ENCODE peak calls at places on chromosome 12, in four cellular contexts. One of them, this sample, is unnamed.

GRCh38 chr12:113241191-113242017 is 20.1 kb downstream of the TPCN1 start:
- DNase-seq in IMR-90: peak; percentile 96
- DNase-seq in fibroblast of lung: peak; percentile 95
- DNase-seq in adrenal gland: peak; percentile 38
- DNase-seq in this sample: peak; percentile 62

GRCh38 chr12:100461330-100461973 is 12.2 kb upstream of the NR1H4 start:
- DNase-seq in IMR-90: no peak
- DNase-seq in fibroblast of lung: no peak
- DNase-seq in adrenal gland: no peak
- DNase-seq in this sample: no peak

GRCh38 chr12:5096241-5096880 is 52.7 kb downstream of the KCNA5 start:
- DNase-seq in IMR-90: peak; percentile 92
- DNase-seq in fibroblast of lung: peak; percentile 81
- DNase-seq in adrenal gland: no peak
- DNase-seq in this sample: peak; percentile 85

GRCh38 chr12:28800129-28800528 is 348.9 kb upstream of the FAR2 start:
- DNase-seq in IMR-90: no peak
- DNase-seq in fibroblast of lung: no peak
- DNase-seq in adrenal gland: no peak
- DNase-seq in this sample: no peak

GRCh38 chr12:6950944-6951540 is at the start of gene PTPN6:
- DNase-seq in IMR-90: no peak
- DNase-seq in fibroblast of lung: no peak
- DNase-seq in adrenal gland: peak; percentile 33
- DNase-seq in this sample: no peak

GRCh38 chr12:14910090-14910915 is 24.6 kb upstream of the MGP start:
- DNase-seq in IMR-90: peak; percentile 19
- DNase-seq in fibroblast of lung: peak; percentile 78
- DNase-seq in adrenal gland: no peak
- DNase-seq in this sample: no peak

GRCh38 chr12:15088115-15088514 is 115.3 kb downstream of the PDE6H start:
- DNase-seq in IMR-90: no peak
- DNase-seq in fibroblast of lung: no peak
- DNase-seq in adrenal gland: no peak
- DNase-seq in this sample: no peak

GRCh38 chr12:66188584-66189475 is at the start of gene IRAK3:
- DNase-seq in IMR-90: peak; percentile 31
- DNase-seq in fibroblast of lung: peak; percentile 37
- DNase-seq in adrenal gland: peak; percentile 77
- DNase-seq in this sample: no peak

GRCh38 chr12:107783406-107784376 is 9.2 kb downstream of the ASCL4 start:
- DNase-seq in IMR-90: no peak
- DNase-seq in fibroblast of lung: no peak
- DNase-seq in adrenal gland: no peak
- DNase-seq in this sample: no peak

GRCh38 chr12:8644345-8645248 is 18.0 kb downstream of the MFAP5 start:
- DNase-seq in IMR-90: no peak
- DNase-seq in fibroblast of lung: no peak
- DNase-seq in adrenal gland: no peak
- DNase-seq in this sample: no peak

GRCh38 chr12:53097564-53098353 is at the start of gene IGFBP6:
- DNase-seq in IMR-90: peak; percentile 34
- DNase-seq in fibroblast of lung: peak; percentile 64
- DNase-seq in adrenal gland: peak; percentile 54
- DNase-seq in this sample: peak; percentile 72

GRCh38 chr12:76505050-76505449 is 54.5 kb downstream of the OSBPL8 start:
- DNase-seq in IMR-90: no peak
- DNase-seq in fibroblast of lung: no peak
- DNase-seq in adrenal gland: no peak
- DNase-seq in this sample: no peak

GRCh38 chr12:112124918-112125249 is 476 bp upstream of the TRAFD1 start:
- DNase-seq in IMR-90: no peak
- DNase-seq in fibroblast of lung: no peak
- DNase-seq in adrenal gland: no peak
- DNase-seq in this sample: no peak

GRCh38 chr12:112125250-112125999 is at the start of gene TRAFD1:
- DNase-seq in IMR-90: peak; percentile 96
- DNase-seq in fibroblast of lung: peak; percentile 95
- DNase-seq in adrenal gland: peak; percentile 98
- DNase-seq in this sample: peak; percentile 97

GRCh38 chr12:112130461-112130998 is 5.2 kb downstream of the TRAFD1 start:
- DNase-seq in IMR-90: peak; percentile 36
- DNase-seq in fibroblast of lung: no peak
- DNase-seq in adrenal gland: no peak
- DNase-seq in this sample: peak; percentile 58

GRCh38 chr12:112126000-112126431 is 656 bp downstream of the TRAFD1 start:
- DNase-seq in IMR-90: no peak
- DNase-seq in fibroblast of lung: no peak
- DNase-seq in adrenal gland: no peak
- DNase-seq in this sample: no peak

GRCh38 chr12:112126916-112127315 is 1.6 kb downstream of the TRAFD1 start:
- DNase-seq in IMR-90: peak; percentile 59
- DNase-seq in fibroblast of lung: peak; percentile 40
- DNase-seq in adrenal gland: no peak
- DNase-seq in this sample: no peak
- H3K4me1 ChIP-seq in IMR-90: peaks cover 17% of the 10 kb centered on the region
- H3K4me1 ChIP-seq in fibroblast of lung: peaks cover 24% of the 10 kb centered on the region
- H3K4me1 ChIP-seq in adrenal gland: peaks cover 62% of the 10 kb centered on the region
- H3K4me1 ChIP-seq in this sample: peaks cover 61% of the 10 kb centered on the region

GRCh38 chr12:102171951-102172350 is 25.7 kb downstream of the PMCH start:
- DNase-seq in IMR-90: peak; percentile 9
- DNase-seq in fibroblast of lung: no peak
- DNase-seq in adrenal gland: no peak
- DNase-seq in this sample: no peak
- H3K4me1 ChIP-seq in IMR-90: peaks cover 7% of the 10 kb centered on the region
- H3K4me1 ChIP-seq in fibroblast of lung: no peaks in the 10 kb centered on the region
- H3K4me1 ChIP-seq in adrenal gland: no peaks in the 10 kb centered on the region
- H3K4me1 ChIP-seq in this sample: peaks cover 4% of the 10 kb centered on the region

GRCh38 chr12:92108651-92109050 is 37.0 kb downstream of the BTG1 start:
- DNase-seq in IMR-90: peak; percentile 78
- DNase-seq in fibroblast of lung: peak; percentile 45
- DNase-seq in adrenal gland: peak; percentile 29
- DNase-seq in this sample: no peak

GRCh38 chr12:92109613-92110012 is 36.0 kb downstream of the BTG1 start:
- DNase-seq in IMR-90: no peak
- DNase-seq in fibroblast of lung: no peak
- DNase-seq in adrenal gland: no peak
- DNase-seq in this sample: no peak

GRCh38 chr12:92105676-92106075 is 40.0 kb downstream of the BTG1 start:
- DNase-seq in IMR-90: no peak
- DNase-seq in fibroblast of lung: no peak
- DNase-seq in adrenal gland: no peak
- DNase-seq in this sample: no peak

GRCh38 chr12:92107094-92107493 is 38.6 kb downstream of the BTG1 start:
- DNase-seq in IMR-90: no peak
- DNase-seq in fibroblast of lung: no peak
- DNase-seq in adrenal gland: no peak
- DNase-seq in this sample: no peak

GRCh38 chr12:92107621-92108131 is 38.0 kb downstream of the BTG1 start:
- DNase-seq in IMR-90: no peak
- DNase-seq in fibroblast of lung: no peak
- DNase-seq in adrenal gland: no peak
- DNase-seq in this sample: no peak
- H3K4me1 ChIP-seq in IMR-90: peaks cover 12% of the 10 kb centered on the region
- H3K4me1 ChIP-seq in fibroblast of lung: peaks cover 2% of the 10 kb centered on the region
- H3K4me1 ChIP-seq in adrenal gland: peaks cover 16% of the 10 kb centered on the region
- H3K4me1 ChIP-seq in this sample: peaks cover 17% of the 10 kb centered on the region

GRCh38 chr12:104695453-104696148 is 238.9 kb downstream of the CHST11 start:
- DNase-seq in IMR-90: peak; percentile 93
- DNase-seq in fibroblast of lung: peak; percentile 100
- DNase-seq in adrenal gland: no peak
- DNase-seq in this sample: peak; percentile 78

GRCh38 chr12:104692335-104693218 is 235.8 kb downstream of the CHST11 start:
- DNase-seq in IMR-90: no peak
- DNase-seq in fibroblast of lung: no peak
- DNase-seq in adrenal gland: no peak
- DNase-seq in this sample: no peak

GRCh38 chr12:104693493-104693892 is 236.7 kb downstream of the CHST11 start:
- DNase-seq in IMR-90: no peak
- DNase-seq in fibroblast of lung: no peak
- DNase-seq in adrenal gland: no peak
- DNase-seq in this sample: no peak

GRCh38 chr12:104694161-104694560 is 237.4 kb downstream of the CHST11 start:
- DNase-seq in IMR-90: no peak
- DNase-seq in fibroblast of lung: peak; percentile 81
- DNase-seq in adrenal gland: no peak
- DNase-seq in this sample: no peak

DNA sequence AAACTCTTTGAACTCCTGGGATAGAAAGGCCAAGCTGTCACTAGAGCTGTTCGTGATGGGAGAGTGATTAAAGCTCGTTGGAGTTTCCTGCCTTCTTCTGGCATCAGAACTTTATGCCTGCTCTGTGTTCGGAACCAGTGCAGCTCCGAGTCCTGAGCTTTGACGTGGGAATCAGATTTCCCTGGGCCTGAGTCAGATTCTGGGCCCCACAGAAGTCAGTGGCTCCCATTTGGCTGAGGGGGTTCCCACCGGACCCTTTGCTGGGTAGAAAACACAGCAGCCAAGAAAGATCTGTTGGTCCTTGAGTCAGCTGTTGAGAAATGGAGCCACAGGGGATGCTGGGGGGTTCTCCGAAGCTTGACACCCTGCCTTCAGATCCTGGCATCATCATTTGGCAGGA is 238.0 kb downstream of the CHST11 start:
- DNase-seq in IMR-90: no peak
- DNase-seq in fibroblast of lung: peak; percentile 33
- DNase-seq in adrenal gland: no peak
- DNase-seq in this sample: no peak
- H3K4me1 ChIP-seq in IMR-90: peaks cover 4% of the 10 kb centered on the region
- H3K4me1 ChIP-seq in fibroblast of lung: peaks cover 21% of the 10 kb centered on the region
- H3K4me1 ChIP-seq in adrenal gland: no peaks in the 10 kb centered on the region
- H3K4me1 ChIP-seq in this sample: peaks cover 14% of the 10 kb centered on the region

GRCh38 chr12:51730745-51731144 is 117.8 kb downstream of the FIGNL2 start:
- DNase-seq in IMR-90: no peak
- DNase-seq in fibroblast of lung: no peak
- DNase-seq in adrenal gland: no peak
- DNase-seq in this sample: no peak
- H3K4me1 ChIP-seq in IMR-90: peaks cover 2% of the 10 kb centered on the region
- H3K4me1 ChIP-seq in fibroblast of lung: peaks cover 3% of the 10 kb centered on the region
- H3K4me1 ChIP-seq in adrenal gland: no peaks in the 10 kb centered on the region
- H3K4me1 ChIP-seq in this sample: no peaks in the 10 kb centered on the region

GRCh38 chr12:108838194-108839010 is 19.0 kb downstream of the SSH1 start:
- DNase-seq in IMR-90: peak; percentile 100
- DNase-seq in fibroblast of lung: peak; percentile 100
- DNase-seq in adrenal gland: peak; percentile 89
- DNase-seq in this sample: peak; percentile 99

GRCh38 chr12:108837239-108837638 is 20.1 kb downstream of the SSH1 start:
- DNase-seq in IMR-90: no peak
- DNase-seq in fibroblast of lung: no peak
- DNase-seq in adrenal gland: no peak
- DNase-seq in this sample: no peak

GRCh38 chr12:108837680-108838079 is 19.7 kb downstream of the SSH1 start:
- DNase-seq in IMR-90: no peak
- DNase-seq in fibroblast of lung: peak; percentile 36
- DNase-seq in adrenal gland: no peak
- DNase-seq in this sample: no peak

GRCh38 chr12:108833757-108834472 is 23.5 kb downstream of the SSH1 start:
- DNase-seq in IMR-90: peak; percentile 83
- DNase-seq in fibroblast of lung: peak; percentile 89
- DNase-seq in adrenal gland: peak; percentile 45
- DNase-seq in this sample: no peak

DNA sequence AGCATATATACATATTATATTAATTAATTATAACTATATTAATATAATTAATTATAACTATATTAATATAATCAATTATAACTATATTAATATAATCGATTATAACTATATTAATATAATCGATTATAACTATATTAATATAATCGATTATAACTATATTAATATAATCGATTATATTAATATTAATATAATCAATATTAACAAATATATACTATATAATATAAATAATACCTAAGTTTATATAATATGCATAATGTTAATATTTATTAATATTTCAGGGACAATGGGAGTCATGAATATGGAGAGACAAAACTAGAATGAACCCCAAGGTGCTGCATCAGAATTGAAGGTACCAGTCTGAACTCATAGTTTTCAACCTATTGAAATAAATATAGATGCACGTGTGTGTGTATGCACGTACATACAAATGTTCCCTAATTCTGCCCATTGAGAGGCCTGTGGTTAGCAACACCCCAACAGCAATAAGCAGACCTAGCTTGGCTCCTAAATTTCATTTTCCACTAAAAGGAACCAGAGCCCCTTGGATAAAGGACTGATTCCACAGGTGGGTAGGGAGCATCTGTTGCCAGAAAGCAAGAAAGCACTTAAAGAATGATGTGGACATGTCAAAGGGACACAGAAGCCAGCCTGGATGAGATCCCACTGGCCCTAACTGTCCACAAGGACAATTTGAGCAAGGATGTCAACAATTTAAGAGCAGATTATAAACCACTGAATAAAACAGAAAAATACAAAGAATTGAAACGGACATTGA is 21.3 kb downstream of the SSH1 start:
- DNase-seq in IMR-90: no peak
- DNase-seq in fibroblast of lung: no peak
- DNase-seq in adrenal gland: no peak
- DNase-seq in this sample: no peak
- H3K4me1 ChIP-seq in IMR-90: peaks cover 56% of the 10 kb centered on the region
- H3K4me1 ChIP-seq in fibroblast of lung: peaks cover 57% of the 10 kb centered on the region
- H3K4me1 ChIP-seq in adrenal gland: peaks cover 77% of the 10 kb centered on the region
- H3K4me1 ChIP-seq in this sample: peaks cover 94% of the 10 kb centered on the region

DNA sequence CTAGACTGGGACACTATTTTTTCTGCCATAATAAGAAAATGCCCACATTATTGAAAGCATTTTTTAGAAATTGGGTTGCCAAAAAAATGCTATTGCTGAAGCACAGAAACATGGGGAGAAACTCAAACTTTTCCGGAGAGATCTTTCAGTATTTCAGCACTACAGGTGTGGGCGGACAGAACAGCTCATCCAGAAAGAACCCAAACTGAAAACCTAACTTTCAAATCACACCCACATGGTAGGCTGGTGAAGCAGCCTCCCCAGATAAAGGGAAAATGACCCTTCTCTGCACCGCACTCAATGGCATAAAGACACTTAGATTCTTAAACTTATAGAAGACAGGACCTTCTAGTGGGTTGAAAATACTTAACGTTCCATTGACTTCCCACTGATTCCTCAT is 62.3 kb upstream of the TMPO start:
- DNase-seq in IMR-90: no peak
- DNase-seq in fibroblast of lung: peak; percentile 43
- DNase-seq in adrenal gland: no peak
- DNase-seq in this sample: no peak
- H3K4me1 ChIP-seq in IMR-90: peaks cover 2% of the 10 kb centered on the region
- H3K4me1 ChIP-seq in fibroblast of lung: no peaks in the 10 kb centered on the region
- H3K4me1 ChIP-seq in adrenal gland: no peaks in the 10 kb centered on the region
- H3K4me1 ChIP-seq in this sample: peaks cover 6% of the 10 kb centered on the region